ENCODE peak calls at places on chromosomes 5 and 9, in nine cellular contexts. S is cardiac fibroblast, R is BJ, F is heart right ventricle, E is transverse colon, Z is stomach, U is IMR-90, P is AG04450, M is gastrocnemius medialis. X is an unnamed sample.
A peak's percentile ranks its signal among the peaks of the same experiment; 100 is the strongest.

GRCh38 chr9:126157826-126158431 is 168.7 kb upstream of the MVB12B start:
- DNase-seq in U (no peak), Z (peak; percentile 14), R (no peak), P (no peak), F (no peak), M (no peak), S (no peak), E (no peak), X (peak; percentile 6)

GRCh38 chr9:133634024-133634691 is 2.0 kb upstream of the DBH start:
- DNase-seq in E (no peak), P (no peak), S (no peak), Z (no peak), F (no peak), M (no peak), U (no peak), R (no peak), X (no peak)

GRCh38 chr9:75265525-75265972 is 177.2 kb downstream of the OSTF1 start:
- DNase-seq in E (peak; percentile 54), F (no peak), S (peak; percentile 67), U (peak; percentile 42), M (no peak), Z (peak; percentile 38), P (no peak), R (no peak), X (peak; percentile 77)

GRCh38 chr9:121779381-121780117 is 128.1 kb downstream of the DAB2IP start:
- DNase-seq in P (no peak), S (no peak), E (peak; percentile 11), F (no peak), M (no peak), U (no peak), R (no peak), Z (no peak), X (peak; percentile 52)

GRCh38 chr5:116655431-116655830 is 80.8 kb upstream of the SEMA6A start:
- DNase-seq in Z (no peak), E (no peak), F (no peak), S (no peak), M (no peak), R (no peak), P (no peak), U (no peak), X (no peak)

GRCh38 chr9:126218726-126219125 is 107.9 kb upstream of the MVB12B start:
- DNase-seq in F (no peak), M (no peak), S (no peak), Z (no peak), U (no peak), P (no peak), R (no peak), E (no peak), X (no peak)

GRCh38 chr5:171630670-171631065 is 154.9 kb upstream of the SMIM23 start:
- DNase-seq in M (no peak), S (no peak), F (no peak), E (no peak), P (no peak), U (no peak), Z (no peak), R (no peak), X (no peak)

GRCh38 chr5:12626556-12626955 is 722.3 kb upstream of the CTNND2 start:
- DNase-seq in F (no peak), U (no peak), P (no peak), M (no peak), E (no peak), R (no peak), S (no peak), Z (no peak), X (no peak)

DNA sequence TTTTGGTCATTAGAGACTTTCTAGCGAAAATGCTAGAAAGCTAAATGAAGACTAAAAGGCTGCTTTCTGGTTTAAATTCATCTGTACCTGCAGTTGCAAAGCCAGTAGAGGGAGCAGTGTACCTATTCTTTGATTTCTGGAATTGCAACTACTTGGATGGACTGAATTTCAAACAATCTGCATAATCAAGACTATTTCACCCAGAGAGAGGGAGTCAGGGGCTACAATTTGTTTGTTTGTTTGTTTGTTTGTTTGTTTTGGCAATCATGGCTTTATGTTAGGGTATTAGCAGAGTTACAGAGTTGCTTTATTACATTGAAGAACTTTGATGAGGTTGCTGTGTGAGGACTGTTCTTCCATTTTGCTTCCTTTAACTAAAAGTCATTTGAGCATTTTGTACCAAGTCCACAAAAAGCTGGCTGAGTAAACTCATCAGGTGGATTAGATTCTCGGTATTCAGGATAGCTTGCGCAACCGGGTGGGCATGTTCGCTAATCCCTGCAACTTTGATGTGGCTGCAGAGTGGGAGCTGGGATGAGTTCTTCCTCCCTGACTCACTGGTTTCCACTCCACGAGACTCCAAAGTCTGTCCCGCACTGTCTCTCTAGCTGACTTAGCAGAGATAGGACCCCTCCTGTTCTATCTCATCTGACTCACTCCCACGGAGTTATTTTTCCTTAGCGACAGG is 80.0 kb upstream of the TUT7 start:
- DNase-seq in F (no peak), S (peak; percentile 77), U (peak; percentile 79), E (no peak), Z (no peak), R (no peak), M (peak; percentile 32), P (peak; percentile 49), X (no peak)
- H3K4me3 ChIP-seq in F (no peak overlapping the region), S (peak overlapping the region; percentile 8), U (no peak overlapping the region), E (no peak overlapping the region), Z (no peak overlapping the region), R (no peak overlapping the region), M (no peak overlapping the region), P (peak overlapping the region; percentile 5), X (no peak overlapping the region)

GRCh38 chr9:127567898-127568617 is 44.0 kb upstream of the STXBP1 start:
- DNase-seq in R (no peak), M (no peak), U (no peak), E (peak; percentile 36), F (peak; percentile 42), S (no peak), Z (no peak), P (no peak), X (no peak)

GRCh38 chr9:127569819-127570401 is 42.2 kb upstream of the STXBP1 start:
- DNase-seq in E (no peak), F (no peak), U (peak; percentile 44), S (no peak), P (no peak), R (no peak), Z (no peak), M (no peak), X (no peak)

GRCh38 chr9:127567119-127567897 is 44.8 kb upstream of the STXBP1 start:
- DNase-seq in S (peak; percentile 63), M (no peak), Z (peak; percentile 76), F (peak; percentile 67), R (no peak), U (peak; percentile 44), P (no peak), E (peak; percentile 81), X (peak; percentile 66)

GRCh38 chr9:127568971-127569818 is 42.9 kb upstream of the STXBP1 start:
- DNase-seq in Z (peak; percentile 87), R (no peak), U (peak; percentile 72), E (peak; percentile 88), M (peak; percentile 59), P (peak; percentile 49), S (peak; percentile 76), F (peak; percentile 87), X (peak; percentile 76)

DNA sequence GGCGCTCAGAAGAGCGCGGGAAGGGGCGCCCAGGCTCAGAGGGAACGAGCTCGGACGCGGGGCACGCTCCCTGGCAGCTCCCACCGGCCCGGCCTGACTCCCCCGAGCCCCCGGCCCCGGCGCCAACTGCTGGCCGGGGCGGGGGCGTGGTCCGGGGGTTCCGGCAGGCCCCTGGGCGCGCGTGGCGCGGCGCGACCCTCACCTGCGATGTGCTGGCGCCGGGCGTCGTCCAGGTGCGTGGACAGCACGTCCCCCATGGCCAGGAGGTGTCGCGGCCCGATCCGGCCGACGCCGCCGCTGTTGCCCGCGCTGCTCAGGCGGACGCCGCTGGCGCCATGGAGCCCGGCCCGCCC is 43.5 kb upstream of the STXBP1 start:
- DNase-seq in M (no peak), F (no peak), R (no peak), Z (no peak), U (no peak), S (no peak), P (no peak), E (no peak), X (no peak)
- TF ChIP-seq CTCF in M (no peak), F (no peak), R (no peak), Z (no peak), U (no peak), S (no peak), P (no peak), E (no peak), X (no peak)

GRCh38 chr5:169979871-169980270 is 424 bp downstream of the INSYN2B start:
- DNase-seq in U (peak; percentile 28), M (no peak), Z (no peak), E (no peak), P (no peak), R (no peak), S (peak; percentile 35), F (no peak), X (no peak)

GRCh38 chr5:169980418-169981053 is at the start of gene INSYN2B:
- DNase-seq in E (peak; percentile 35), F (peak; percentile 36), M (no peak), U (peak; percentile 87), Z (peak; percentile 50), S (peak; percentile 96), P (peak; percentile 71), R (peak; percentile 63), X (peak; percentile 91)

GRCh38 chr5:169974121-169974770 is 6.0 kb downstream of the INSYN2B start:
- DNase-seq in S (no peak), P (no peak), R (no peak), F (no peak), M (no peak), U (peak; percentile 66), E (no peak), Z (no peak), X (no peak)

GRCh38 chr5:169978744-169979143 is 1.6 kb downstream of the INSYN2B start:
- DNase-seq in M (no peak), R (no peak), U (no peak), Z (no peak), S (peak; percentile 18), E (no peak), P (no peak), F (no peak), X (no peak)
- H3K4me3 ChIP-seq in M (no peak overlapping the region), R (no peak overlapping the region), U (peak overlapping the region; percentile 66), Z (no peak overlapping the region), S (peak overlapping the region; percentile 70), E (no peak overlapping the region), P (peak overlapping the region; percentile 76), F (no peak overlapping the region), X (no peak overlapping the region)

GRCh38 chr5:92838253-92838652 is 742.8 kb downstream of the NR2F1-AS1 start:
- DNase-seq in E (no peak), F (no peak), M (no peak), R (no peak), S (peak; percentile 21), U (no peak), P (no peak), Z (no peak), X (no peak)
- TF ChIP-seq CTCF in E (no peak), F (no peak), M (no peak), R (no peak), S (no peak), U (peak; percentile 4), P (no peak), Z (no peak), X (no peak)